ENCODE peak calls at places on chromosome 21, in eight cellular contexts. A, X, I, H, D, U, Y and T are unnamed samples.

GRCh38 chr21:18832950-18833349 is 429.4 kb upstream of the TMPRSS15 start:
- DNase-seq in Y (no peak), I (no peak), A (no peak), U (peak; percentile 62), X (no peak), D (no peak), H (no peak), T (no peak)

GRCh38 chr21:42956824-42957632 is 17.3 kb upstream of the PKNOX1 start:
- DNase-seq in D (no peak), Y (no peak), I (no peak), U (no peak), H (no peak), X (no peak), A (no peak), T (peak; percentile 22)

GRCh38 chr21:42721341-42721824 is 68.0 kb downstream of the PDE9A start:
- DNase-seq in A (no peak), D (peak; percentile 72), H (peak; percentile 32), U (no peak), X (no peak), I (no peak), Y (peak; percentile 39), T (peak; percentile 83)

GRCh38 chr21:28393279-28393678 is 599.4 kb downstream of the LTN1 start:
- DNase-seq in Y (no peak), X (no peak), H (no peak), A (no peak), I (peak; percentile 84), D (peak; percentile 83), U (peak; percentile 75), T (peak; percentile 50)

GRCh38 chr21:37546949-37547614 is 180.5 kb downstream of the DYRK1A start:
- DNase-seq in H (peak; percentile 55), I (no peak), D (no peak), U (no peak), Y (no peak), A (no peak), X (no peak), T (no peak)

GRCh38 chr21:42784276-42784675 is 95.1 kb downstream of the WDR4 start:
- DNase-seq in I (peak; percentile 40), X (no peak), D (no peak), A (no peak), Y (no peak), H (no peak), U (no peak), T (no peak)

GRCh38 chr21:39776589-39776988 is 31.6 kb downstream of the IGSF5 start:
- DNase-seq in U (no peak), D (no peak), H (no peak), X (no peak), A (no peak), I (no peak), Y (no peak), T (no peak)

GRCh38 chr21:42386034-42386591 is 9.7 kb downstream of the TMPRSS3 start:
- DNase-seq in A (no peak), U (no peak), X (no peak), Y (no peak), H (no peak), D (peak; percentile 65), I (peak; percentile 65), T (peak; percentile 71)

DNA sequence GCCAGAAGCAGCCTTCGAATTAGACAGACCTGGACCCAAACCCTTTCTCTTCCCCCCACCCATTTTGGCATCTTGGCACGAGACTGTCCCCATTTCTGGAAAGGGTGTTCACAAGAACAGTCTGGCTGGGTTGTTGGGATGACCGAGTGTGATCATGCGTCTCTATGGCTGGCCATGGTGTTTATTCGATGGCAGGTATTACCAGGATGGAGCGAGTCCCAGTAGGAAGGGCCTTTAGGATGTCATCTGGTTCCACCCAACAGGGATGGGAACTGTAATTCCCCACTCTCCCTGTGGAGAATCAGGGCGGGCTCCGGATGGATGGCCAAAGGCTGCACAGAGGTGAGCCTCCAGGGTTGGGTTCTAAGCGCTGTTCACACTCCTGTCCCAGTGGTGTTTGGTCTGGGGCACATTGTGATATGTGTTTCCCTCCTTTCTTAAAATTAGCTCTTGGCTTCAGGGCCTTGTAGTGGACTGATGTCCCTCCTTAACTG is 33.4 kb upstream of the ATP5PO start:
- DNase-seq in X (no peak), H (no peak), Y (no peak), I (no peak), U (no peak), A (no peak), D (no peak), T (no peak)
- H3K4me1 ChIP-seq in X (peaks cover 19% of the 10 kb centered on the region), H (peaks cover 18% of the 10 kb centered on the region), Y (no peaks in the 10 kb centered on the region), I (peaks cover 26% of the 10 kb centered on the region), U (peaks cover 17% of the 10 kb centered on the region), A (peaks cover 31% of the 10 kb centered on the region), D (peaks cover 16% of the 10 kb centered on the region), T (peaks cover 22% of the 10 kb centered on the region)

DNA sequence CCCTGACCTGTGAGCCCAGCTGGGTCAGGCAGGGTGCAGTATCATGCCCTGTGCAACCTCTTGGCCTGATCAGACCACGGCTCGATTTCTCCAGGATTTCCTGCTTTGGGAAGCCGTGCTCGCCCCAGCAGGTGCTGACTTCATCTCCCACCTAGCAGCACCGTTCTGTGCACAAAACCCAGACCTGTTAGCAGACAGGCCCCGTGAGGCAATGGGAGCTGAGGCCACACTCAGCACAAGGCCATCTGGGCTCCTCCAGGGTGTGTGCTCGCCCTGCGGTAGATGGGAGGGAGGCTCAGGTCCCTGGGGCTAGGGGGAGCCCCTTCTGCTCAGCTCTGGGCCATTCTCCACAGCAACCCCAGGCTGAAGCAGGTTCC is 29.6 kb downstream of the SLC19A1 start:
- DNase-seq in A (no peak), I (no peak), H (no peak), X (no peak), U (no peak), Y (peak; percentile 20), D (no peak), T (no peak)
- H3K27ac ChIP-seq in A (no peak overlapping the region), I (peak overlapping the region; percentile 89), H (no peak overlapping the region), X (no peak overlapping the region), U (peak overlapping the region; percentile 43), Y (no peak overlapping the region), D (no peak overlapping the region), T (no peak overlapping the region)

DNA sequence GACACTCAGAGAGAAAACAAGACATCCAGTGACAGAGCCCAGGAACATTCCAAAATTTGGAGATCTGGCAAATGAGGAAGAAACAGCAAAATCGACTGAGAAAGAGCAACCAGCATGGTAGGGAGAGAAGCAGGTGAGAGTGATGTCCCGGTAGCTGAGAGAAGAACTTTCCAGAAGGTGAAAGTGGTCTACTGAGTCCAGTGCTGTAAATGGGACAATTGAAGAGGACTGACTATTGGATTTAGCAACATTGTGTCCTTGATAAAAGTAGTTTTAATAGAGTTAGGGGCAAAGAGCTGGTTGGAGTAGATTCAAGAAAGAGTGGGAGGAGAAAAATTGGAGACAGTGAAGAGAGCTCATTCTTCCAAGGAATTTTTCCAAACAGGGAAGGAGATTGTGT is 15.0 kb upstream of the IL10RB start:
- DNase-seq in H (no peak), U (no peak), I (no peak), A (no peak), Y (no peak), X (no peak), D (no peak), T (no peak)
- H3K36me3 ChIP-seq in H (peaks cover 24% of the 10 kb centered on the region), U (no peaks in the 10 kb centered on the region), I (peaks cover 100% of the 10 kb centered on the region), A (no peaks in the 10 kb centered on the region), Y (peaks cover 62% of the 10 kb centered on the region), X (peaks cover 97% of the 10 kb centered on the region), D (peaks cover 4% of the 10 kb centered on the region), T (no peaks in the 10 kb centered on the region)

GRCh38 chr21:46061950-46062349 is 36.0 kb upstream of the COL6A2 start:
- DNase-seq in Y (no peak), U (no peak), H (no peak), X (no peak), A (no peak), D (no peak), I (no peak), T (no peak)
- H3K4me1 ChIP-seq in Y (peaks cover 18% of the 10 kb centered on the region), U (peaks cover 39% of the 10 kb centered on the region), H (peaks cover 42% of the 10 kb centered on the region), X (peaks cover 13% of the 10 kb centered on the region), A (peaks cover 37% of the 10 kb centered on the region), D (peaks cover 18% of the 10 kb centered on the region), I (peaks cover 22% of the 10 kb centered on the region), T (no peaks in the 10 kb centered on the region)

DNA sequence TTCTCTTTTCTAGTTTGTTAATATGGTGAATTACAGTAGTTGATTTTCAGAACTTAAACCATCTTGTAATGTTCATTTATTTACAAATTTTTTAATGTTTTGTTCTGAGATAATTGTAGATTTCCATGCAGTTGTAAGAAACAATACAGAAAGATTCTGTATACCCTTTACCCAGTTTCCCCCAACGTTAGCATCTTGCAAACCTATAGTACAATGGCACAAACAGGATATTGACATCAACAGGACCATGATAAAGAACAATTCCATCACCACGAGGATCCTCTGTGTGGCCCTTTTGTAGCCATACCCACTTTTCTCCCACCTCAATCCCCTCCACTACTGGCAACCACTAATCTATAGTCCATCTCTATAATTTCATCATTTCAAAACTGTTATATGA is 33.3 kb downstream of the COL6A1 start:
- DNase-seq in Y (no peak), A (no peak), X (no peak), U (no peak), D (no peak), H (no peak), I (no peak), T (no peak)
- H3K27ac ChIP-seq in Y (no peak overlapping the region), A (no peak overlapping the region), X (no peak overlapping the region), U (no peak overlapping the region), D (no peak overlapping the region), H (no peak overlapping the region), I (no peak overlapping the region), T (no peak overlapping the region)

GRCh38 chr21:44734841-44735240 is 23.5 kb upstream of the TSPEAR start:
- DNase-seq in H (no peak), Y (no peak), A (no peak), U (no peak), D (no peak), I (no peak), X (no peak), T (no peak)
- H3K36me3 ChIP-seq in H (no peaks in the 10 kb centered on the region), Y (no peaks in the 10 kb centered on the region), A (no peaks in the 10 kb centered on the region), U (no peaks in the 10 kb centered on the region), D (no peaks in the 10 kb centered on the region), I (no peaks in the 10 kb centered on the region), X (no peaks in the 10 kb centered on the region), T (no peaks in the 10 kb centered on the region)

GRCh38 chr21:17370750-17371325 is 142.0 kb upstream of the CXADR start:
- DNase-seq in Y (no peak), A (no peak), X (no peak), D (no peak), U (no peak), I (no peak), H (peak; percentile 6), T (no peak)
- H3K4me1 ChIP-seq in Y (no peaks in the 10 kb centered on the region), A (peaks cover 6% of the 10 kb centered on the region), X (no peaks in the 10 kb centered on the region), D (no peaks in the 10 kb centered on the region), U (peaks cover 27% of the 10 kb centered on the region), I (no peaks in the 10 kb centered on the region), H (peaks cover 14% of the 10 kb centered on the region), T (no peaks in the 10 kb centered on the region)

GRCh38 chr21:32525282-32525681 is 60.0 kb downstream of the TCP10L start:
- DNase-seq in Y (no peak), U (no peak), I (no peak), H (no peak), D (no peak), A (no peak), X (no peak), T (no peak)
- H3K27ac ChIP-seq in Y (peak overlapping the region; percentile 86), U (no peak overlapping the region), I (no peak overlapping the region), H (no peak overlapping the region), D (no peak overlapping the region), A (peak overlapping the region; percentile 63), X (no peak overlapping the region), T (no peak overlapping the region)